ENCODE peak calls at places on chromosomes 6 and 20, in nine cellular contexts. H is cardiac fibroblast; A is fibroblast of pulmonary artery; O is effector memory CD8-positive, alpha-beta T cell; W is GM20000; S is CD4-positive, alpha-beta T cell; D is WTC11; R is colonic mucosa; B is cardiac muscle cell. X is an unnamed sample.

GRCh38 chr6:88869263-88870023 is 94.0 kb downstream of the RNGTT start:
- DNase-seq in D (no peak), A (no peak), O (no peak), R (no peak), H (peak; percentile 43), W (no peak), S (no peak), B (no peak), X (no peak)

GRCh38 chr6:10237284-10238043 is 177.4 kb downstream of the TFAP2A start:
- DNase-seq in O (no peak), B (no peak), H (no peak), A (no peak), R (no peak), D (no peak), W (no peak), S (no peak), X (no peak)

GRCh38 chr6:12208190-12208589 is 82.0 kb upstream of the EDN1 start:
- DNase-seq in O (no peak), D (no peak), H (peak; percentile 79), R (no peak), B (no peak), W (no peak), S (no peak), A (peak; percentile 61), X (no peak)

GRCh38 chr20:50323209-50323608 is 132.6 kb downstream of the CEBPB start:
- DNase-seq in S (no peak), B (no peak), D (no peak), H (peak; percentile 41), W (no peak), A (no peak), O (no peak), R (no peak), X (no peak)

GRCh38 chr20:22757424-22758189 is 173.2 kb upstream of the FOXA2 start:
- DNase-seq in A (no peak), W (no peak), B (no peak), H (no peak), O (no peak), S (no peak), D (no peak), R (no peak), X (no peak)

GRCh38 chr6:138803914-138804313 is 8.0 kb downstream of the ECT2L start:
- DNase-seq in S (no peak), R (no peak), B (no peak), H (peak; percentile 49), A (no peak), D (no peak), O (no peak), W (no peak), X (no peak)

GRCh38 chr6:111898452-111898851 is 25.2 kb upstream of the FYN start:
- DNase-seq in W (no peak), H (no peak), B (no peak), R (no peak), D (no peak), O (no peak), S (no peak), A (no peak), X (no peak)

GRCh38 chr6:34391023-34391485 is 1.4 kb downstream of the NUDT3 start:
- DNase-seq in H (peak; percentile 76), S (no peak), A (peak; percentile 87), D (no peak), O (no peak), B (peak; percentile 41), R (peak; percentile 31), W (peak; percentile 29), X (no peak)

GRCh38 chr6:1554241-1554880 is 55.4 kb upstream of the FOXC1 start:
- DNase-seq in R (no peak), A (no peak), H (no peak), S (no peak), W (peak; percentile 62), O (no peak), D (no peak), B (no peak), X (peak; percentile 57)

GRCh38 chr6:136880748-136881460 is 41.2 kb upstream of the SLC35D3 start:
- DNase-seq in W (no peak), S (no peak), A (no peak), H (no peak), D (no peak), B (no peak), R (no peak), O (no peak), X (no peak)

GRCh38 chr20:11445891-11446290 is 471.8 kb upstream of the BTBD3 start:
- DNase-seq in D (no peak), A (peak; percentile 65), W (no peak), S (no peak), O (no peak), B (no peak), H (peak; percentile 44), R (no peak), X (no peak)

GRCh38 chr6:63783096-63783495 is 147.5 kb downstream of the PHF3 start:
- DNase-seq in W (no peak), S (no peak), H (no peak), R (peak; percentile 23), B (no peak), O (no peak), D (no peak), A (no peak), X (no peak)

X was measured in GM12878.